ENCODE peak calls at places on chromosomes 5 and 9, in four cellular contexts. W is stomach, L is iris pigment epithelial cell, M is heart right ventricle. Z is an unnamed sample.

GRCh38 chr5:10724799-10725507 is 36.1 kb downstream of the DAP start:
- DNase-seq in W (peak), L (peak), M (peak), Z (no peak)

GRCh38 chr5:124996023-124996763 is 249.8 kb upstream of the ZNF608 start:
- DNase-seq in W (no peak), L (peak), M (no peak), Z (no peak)

GRCh38 chr5:157917909-157918809 is 59.2 kb upstream of the CLINT1 start:
- DNase-seq in W (peak), L (peak), M (peak), Z (no peak)

GRCh38 chr9:129204840-129205239 is 26.8 kb upstream of the IER5L start:
- DNase-seq in W (no peak), L (no peak), M (no peak), Z (no peak)

GRCh38 chr9:126234681-126235349 is 91.8 kb upstream of the MVB12B start:
- DNase-seq in W (no peak), L (no peak), M (no peak), Z (no peak)

GRCh38 chr5:123752576-123752975 is 240.6 kb downstream of the CSNK1G3 start:
- DNase-seq in W (no peak), L (peak), M (no peak), Z (no peak)

GRCh38 chr9:88530051-88530450 is 4.9 kb upstream of the NXNL2 start:
- DNase-seq in W (no peak), L (peak), M (no peak), Z (no peak)

GRCh38 chr5:122586351-122586750 is 188.5 kb upstream of the SNX2 start:
- DNase-seq in W (no peak), L (peak), M (no peak), Z (no peak)

GRCh38 chr5:31285025-31285424 is 91.5 kb downstream of the CDH6 start:
- DNase-seq in W (no peak), L (no peak), M (no peak), Z (no peak)

GRCh38 chr9:28688172-28688571 is 1114.9 kb upstream of the C9orf72 start:
- DNase-seq in W (no peak), L (no peak), M (no peak), Z (no peak)

GRCh38 chr5:173888473-173889135 is 455 bp downstream of the CPEB4 start:
- DNase-seq in W (no peak), L (no peak), M (peak), Z (no peak)

GRCh38 chr5:73129143-73129542 is 8.8 kb downstream of the TMEM171 start:
- DNase-seq in W (no peak), L (no peak), M (no peak), Z (no peak)

Z was measured in NCI-H2227 treated with DMSO at 0.1 percent for 48 hours.